ENCODE peak calls at places on chromosome 12, in four cellular contexts. K is K562, O is GM12878, E is HepG2. B is an unnamed sample.

GRCh38 chr12:132329739-132330548 is 555 bp upstream of the GALNT9 start:
- DNase-seq in O (no peak), E (no peak), K (no peak), B (no peak)

GRCh38 chr12:10211101-10211974 is 1.3 kb upstream of the GABARAPL1 start:
- DNase-seq in O (no peak), E (no peak), K (no peak), B (no peak)

GRCh38 chr12:120261951-120262851 is 3.3 kb downstream of the PXN start:
- DNase-seq in O (no peak), K (peak), E (no peak), B (no peak)

GRCh38 chr12:26831959-26832816 is 806 bp downstream of the ITPR2 start:
- DNase-seq in E (peak), K (peak), O (no peak), B (peak)

GRCh38 chr12:115528466-115528865 is 749.0 kb downstream of the MED13L start:
- DNase-seq in O (no peak), K (no peak), E (no peak), B (no peak)

GRCh38 chr12:119988788-119989618 is at the start of gene BICDL1:
- DNase-seq in K (peak), O (peak), E (peak), B (peak)

GRCh38 chr12:127125607-127126259 is 1141.2 kb upstream of the TMEM132C start:
- DNase-seq in O (peak), K (peak), E (no peak), B (no peak)

GRCh38 chr12:53427905-53428594 is 4.4 kb downstream of the AMHR2 start:
- DNase-seq in O (no peak), E (no peak), K (no peak), B (no peak)

GRCh38 chr12:7145671-7146070 is 15.5 kb downstream of the CLSTN3 start:
- DNase-seq in O (no peak), K (no peak), E (no peak), B (no peak)

GRCh38 chr12:15688202-15688736 is 100.9 kb downstream of the EPS8 start:
- DNase-seq in E (no peak), O (no peak), K (no peak), B (peak)

GRCh38 chr12:15982921-15983320 is 71.8 kb downstream of the DERA start:
- DNase-seq in K (no peak), O (no peak), E (no peak), B (no peak)

GRCh38 chr12:32535260-32535999 is 136.1 kb downstream of the FGD4 start:
- DNase-seq in O (no peak), E (peak), K (no peak), B (peak)

GRCh38 chr12:9750276-9751203 is 10.2 kb downstream of the CD69 start:
- DNase-seq in O (no peak), E (peak), K (peak), B (peak)

DNA sequence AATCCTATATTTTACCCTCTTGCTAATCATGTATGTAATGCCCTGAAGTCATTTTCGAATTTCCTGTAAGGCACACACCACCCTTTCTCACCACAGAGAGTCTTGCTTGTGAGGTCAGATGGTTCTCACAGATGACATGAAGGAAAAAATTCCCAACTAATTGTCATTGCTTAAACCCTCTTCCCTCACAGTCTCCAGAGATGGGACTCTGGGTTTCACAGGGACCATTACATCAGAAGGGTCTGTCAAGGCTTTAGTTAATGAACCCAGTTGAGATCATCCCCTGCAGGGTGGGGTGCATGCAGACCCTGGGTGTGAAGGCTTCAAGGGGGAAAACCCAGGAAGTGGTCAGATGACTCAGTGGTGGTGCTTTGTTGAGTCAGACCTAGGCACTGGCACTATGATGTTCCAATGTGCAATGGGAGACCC is 229.6 kb downstream of the BCAT1 start:
- DNase-seq in O (no peak), E (no peak), K (no peak), B (no peak)
- TF ChIP-seq SP1 in O (no peak), E (no peak), K (no peak), B (no peak)

GRCh38 chr12:123767613-123768012 is 5.5 kb downstream of the DNAH10 start:
- DNase-seq in O (peak), K (no peak), E (no peak), B (no peak)
- TF ChIP-seq TARDBP in O (no peak), K (no peak), E (no peak), B (no peak)

GRCh38 chr12:78183854-78184253 is 353.2 kb downstream of the NAV3 start:
- DNase-seq in O (no peak), K (no peak), E (no peak), B (no peak)

GRCh38 chr12:78185109-78185508 is 354.4 kb downstream of the NAV3 start:
- DNase-seq in E (no peak), O (no peak), K (no peak), B (no peak)

GRCh38 chr12:78179346-78179745 is 348.7 kb downstream of the NAV3 start:
- DNase-seq in O (no peak), K (no peak), E (no peak), B (no peak)

GRCh38 chr12:78185651-78186050 is 355.0 kb downstream of the NAV3 start:
- DNase-seq in O (no peak), K (no peak), E (no peak), B (no peak)

GRCh38 chr12:78181544-78182162 is 351.0 kb downstream of the NAV3 start:
- DNase-seq in O (no peak), E (peak), K (no peak), B (peak)
- TF ChIP-seq SP1 in O (no peak), E (no peak), K (no peak), B (no peak)

GRCh38 chr12:24752763-24753462 is 196.0 kb downstream of the BCAT1 start:
- DNase-seq in E (peak), K (no peak), O (no peak), B (no peak)
- TF ChIP-seq TARDBP in E (no peak), K (no peak), O (no peak), B (no peak)

GRCh38 chr12:47527816-47528215 is 178.0 kb downstream of the RPAP3 start:
- DNase-seq in O (no peak), K (no peak), E (no peak), B (no peak)
- TF ChIP-seq SP1 in O (no peak), K (no peak), E (no peak), B (no peak)

GRCh38 chr12:112004041-112004440 is 8.9 kb downstream of the TMEM116 start:
- DNase-seq in E (no peak), K (no peak), O (no peak), B (no peak)

GRCh38 chr12:111998015-111998414 is 14.9 kb downstream of the TMEM116 start:
- DNase-seq in E (no peak), K (no peak), O (no peak), B (no peak)

GRCh38 chr12:112005419-112006395 is 7.3 kb downstream of the TMEM116 start:
- DNase-seq in K (peak), O (no peak), E (no peak), B (peak)

GRCh38 chr12:112000806-112001205 is 12.2 kb downstream of the TMEM116 start:
- DNase-seq in E (no peak), K (no peak), O (no peak), B (no peak)

DNA sequence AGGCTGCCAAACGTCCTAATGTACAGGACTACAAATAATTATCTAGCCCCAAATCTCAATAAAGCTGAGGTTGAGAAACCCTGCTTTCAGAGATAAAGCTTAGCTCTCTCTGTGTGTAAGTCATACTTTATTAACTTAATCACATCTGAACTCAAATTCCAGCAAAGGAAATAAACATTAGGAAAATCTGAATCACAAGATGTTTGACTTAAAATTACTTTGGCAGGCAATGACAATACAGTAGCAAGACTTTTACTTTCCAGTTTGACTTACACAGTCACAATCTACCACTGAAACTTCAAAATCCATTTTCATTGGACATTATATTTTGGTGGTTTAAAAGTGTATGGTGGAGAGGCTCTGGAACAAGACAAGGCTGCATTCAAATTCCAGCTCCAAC is 11.4 kb downstream of the TMEM116 start:
- DNase-seq in O (no peak), K (no peak), E (no peak), B (no peak)
- TF ChIP-seq TARDBP in O (no peak), K (no peak), E (no peak), B (no peak)

GRCh38 chr12:110556705-110557104 is 26.4 kb downstream of the PPTC7 start:
- DNase-seq in E (no peak), O (no peak), K (no peak), B (no peak)

GRCh38 chr12:110557300-110557699 is 25.8 kb downstream of the PPTC7 start:
- DNase-seq in K (no peak), E (no peak), O (no peak), B (no peak)

GRCh38 chr12:110560048-110560447 is 23.1 kb downstream of the PPTC7 start:
- DNase-seq in O (no peak), K (no peak), E (no peak), B (no peak)

GRCh38 chr12:110554184-110554583 is 28.9 kb downstream of the PPTC7 start:
- DNase-seq in K (no peak), O (no peak), E (no peak), B (no peak)

GRCh38 chr12:110555509-110556406 is 27.4 kb downstream of the PPTC7 start:
- DNase-seq in K (no peak), O (no peak), E (no peak), B (no peak)
- TF ChIP-seq SP1 in K (no peak), O (no peak), E (no peak), B (no peak)

GRCh38 chr12:130838284-130838950 is 633 bp downstream of the STX2 start:
- DNase-seq in O (no peak), K (peak), E (peak), B (peak)
- TF ChIP-seq TARDBP in O (no peak), K (no peak), E (no peak), B (no peak)

DNA sequence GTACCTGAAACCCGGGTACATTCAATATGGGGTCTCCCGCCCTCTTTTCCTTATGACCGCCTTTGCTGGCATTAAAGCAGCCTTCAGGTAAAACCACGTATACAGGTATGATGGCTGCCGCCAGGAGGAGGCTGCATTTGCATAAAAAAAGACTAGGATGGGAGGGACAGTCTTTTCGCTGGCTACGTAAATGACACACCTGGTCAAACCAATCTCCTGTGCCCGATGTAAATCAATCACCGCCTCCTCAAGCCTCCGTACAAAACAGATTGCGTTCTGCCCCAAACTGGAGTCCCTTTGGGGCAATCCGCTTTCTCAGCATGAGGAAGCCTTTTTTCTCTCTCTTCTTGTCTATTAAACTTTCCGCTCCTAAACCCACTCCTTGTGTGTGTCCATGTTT is 8.1 kb upstream of the ALDH1L2 start:
- DNase-seq in E (no peak), K (no peak), O (no peak), B (no peak)
- TF ChIP-seq SP1 in E (no peak), K (no peak), O (no peak), B (no peak)

B was measured in HEK293T.